ENCODE peak calls at places on chromosomes 7 and 10, in ten cellular contexts. P is transverse colon; W is astrocyte; Q is fibroblast of lung; D is AG04450; N is HCT116; Y is astrocyte of the spinal cord; T is cardiac muscle cell; C is A549; X is CD8-positive, alpha-beta T cell. A is an unnamed sample.

GRCh38 chr10:19874791-19875190 is 58.6 kb downstream of the PLXDC2 start:
- DNase-seq in D (no peak), N (no peak), C (no peak), X (no peak), Y (no peak), W (peak; percentile 35), P (no peak), Q (peak; percentile 45), T (no peak), A (no peak)

GRCh38 chr7:151408498-151408838 is 1.4 kb downstream of the WDR86 start:
- DNase-seq in Y (no peak), C (no peak), Q (no peak), T (no peak), W (no peak), N (no peak), P (no peak), X (no peak), D (no peak), A (no peak)

GRCh38 chr7:55133630-55134392 is 115.0 kb downstream of the EGFR start:
- DNase-seq in W (peak; percentile 99), X (no peak), C (peak; percentile 86), P (no peak), D (peak; percentile 95), Y (peak; percentile 97), Q (peak; percentile 99), N (peak; percentile 65), T (peak; percentile 20), A (peak; percentile 98)

GRCh38 chr7:12820777-12821176 is 133.3 kb downstream of the ARL4A start:
- DNase-seq in C (no peak), X (no peak), W (no peak), Y (no peak), T (no peak), N (no peak), Q (no peak), P (no peak), D (no peak), A (no peak)

GRCh38 chr10:102114861-102115618 is 5.1 kb downstream of the LDB1 start:
- DNase-seq in W (peak; percentile 44), C (peak; percentile 73), D (no peak), T (peak; percentile 93), N (no peak), X (peak; percentile 84), Q (peak; percentile 70), Y (peak; percentile 83), P (peak; percentile 94), A (peak; percentile 71)

GRCh38 chr10:6050801-6051445 is 11.2 kb downstream of the IL2RA start:
- DNase-seq in D (peak; percentile 7), W (no peak), C (peak; percentile 33), Y (peak; percentile 28), T (no peak), N (no peak), Q (no peak), X (peak; percentile 95), P (peak; percentile 80), A (peak; percentile 36)

GRCh38 chr10:97454330-97455036 is 8.5 kb downstream of the ZDHHC16 start:
- DNase-seq in Y (peak; percentile 35), X (peak; percentile 27), Q (peak; percentile 44), N (no peak), D (no peak), W (no peak), C (no peak), P (no peak), T (peak; percentile 29), A (no peak)

GRCh38 chr10:5355762-5356478 is 8.8 kb upstream of the UCN3 start:
- DNase-seq in N (no peak), C (no peak), D (no peak), W (no peak), T (no peak), Y (no peak), P (no peak), X (no peak), Q (no peak), A (no peak)

GRCh38 chr10:28850784-28851183 is 173.5 kb downstream of the BAMBI start:
- DNase-seq in Q (no peak), P (no peak), C (no peak), T (no peak), W (no peak), Y (no peak), X (no peak), N (no peak), D (no peak), A (no peak)

GRCh38 chr7:70694357-70694908 is 437.5 kb upstream of the GALNT17 start:
- DNase-seq in T (peak; percentile 70), C (peak; percentile 13), Q (peak; percentile 54), Y (peak; percentile 37), X (no peak), D (no peak), P (peak; percentile 48), N (no peak), W (peak; percentile 29), A (peak; percentile 46)

GRCh38 chr7:70695804-70696104 is 436.2 kb upstream of the GALNT17 start:
- DNase-seq in W (no peak), Y (peak; percentile 40), T (no peak), D (no peak), P (no peak), Q (peak; percentile 16), X (no peak), C (no peak), N (no peak), A (no peak)

GRCh38 chr7:70694909-70695803 is 436.8 kb upstream of the GALNT17 start:
- DNase-seq in Y (peak; percentile 56), P (peak; percentile 25), N (no peak), X (no peak), W (no peak), C (no peak), D (no peak), Q (peak; percentile 23), T (peak; percentile 46), A (no peak)

GRCh38 chr7:70693300-70693689 is 438.6 kb upstream of the GALNT17 start:
- DNase-seq in C (peak; percentile 11), N (no peak), W (peak; percentile 64), T (no peak), Q (peak; percentile 78), X (no peak), D (no peak), Y (peak; percentile 34), P (no peak), A (peak; percentile 66)

GRCh38 chr7:70693690-70694356 is 438.1 kb upstream of the GALNT17 start:
- DNase-seq in W (peak; percentile 51), X (peak; percentile 69), N (no peak), P (peak; percentile 85), Y (peak; percentile 68), T (peak; percentile 81), D (no peak), C (peak; percentile 38), Q (peak; percentile 70), A (peak; percentile 60)
- TF ChIP-seq CTCF in W (no peak), X (no peak), N (no peak), P (peak; percentile 35), Y (no peak), T (no peak), D (no peak), C (no peak), Q (no peak), A (peak; percentile 11)

DNA sequence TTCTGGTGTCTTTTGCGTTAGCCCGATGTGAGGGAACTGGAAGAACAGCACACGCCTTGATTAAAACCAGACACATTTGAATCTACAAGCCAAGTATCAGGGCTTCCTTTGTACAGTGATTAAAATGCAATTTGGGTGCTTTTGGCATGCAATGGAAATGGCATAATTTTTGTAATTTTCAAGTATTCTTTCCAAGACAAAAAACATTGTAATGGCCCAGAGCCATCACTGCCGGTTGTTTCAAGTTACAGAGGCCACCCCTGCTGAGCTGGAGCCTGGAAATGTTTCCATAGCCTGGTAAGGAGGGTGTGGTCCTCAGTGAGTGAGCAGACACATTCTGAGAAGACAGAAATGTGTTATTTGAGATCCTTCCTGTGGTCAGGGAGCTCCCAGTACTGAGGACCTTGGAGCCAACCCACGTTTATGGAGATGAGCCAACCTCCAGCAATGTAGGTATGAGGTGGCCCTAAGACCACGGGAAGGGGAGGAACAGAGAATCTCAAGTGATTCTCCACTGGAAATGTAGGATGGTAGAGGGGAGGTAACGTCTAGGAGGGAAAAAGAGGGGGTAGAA is 20.9 kb downstream of the TEX36 start:
- DNase-seq in W (peak; percentile 91), Y (peak; percentile 89), T (no peak), P (no peak), N (peak; percentile 97), X (no peak), D (no peak), Q (peak; percentile 94), C (peak; percentile 61), A (peak; percentile 93)
- H3K4me3 ChIP-seq in W (no peak overlapping the region), Y (no peak overlapping the region), T (no peak overlapping the region), P (no peak overlapping the region), N (peak overlapping the region; percentile 45), X (no peak overlapping the region), D (no peak overlapping the region), Q (no peak overlapping the region), C (no peak overlapping the region), A (no peak overlapping the region)

DNA sequence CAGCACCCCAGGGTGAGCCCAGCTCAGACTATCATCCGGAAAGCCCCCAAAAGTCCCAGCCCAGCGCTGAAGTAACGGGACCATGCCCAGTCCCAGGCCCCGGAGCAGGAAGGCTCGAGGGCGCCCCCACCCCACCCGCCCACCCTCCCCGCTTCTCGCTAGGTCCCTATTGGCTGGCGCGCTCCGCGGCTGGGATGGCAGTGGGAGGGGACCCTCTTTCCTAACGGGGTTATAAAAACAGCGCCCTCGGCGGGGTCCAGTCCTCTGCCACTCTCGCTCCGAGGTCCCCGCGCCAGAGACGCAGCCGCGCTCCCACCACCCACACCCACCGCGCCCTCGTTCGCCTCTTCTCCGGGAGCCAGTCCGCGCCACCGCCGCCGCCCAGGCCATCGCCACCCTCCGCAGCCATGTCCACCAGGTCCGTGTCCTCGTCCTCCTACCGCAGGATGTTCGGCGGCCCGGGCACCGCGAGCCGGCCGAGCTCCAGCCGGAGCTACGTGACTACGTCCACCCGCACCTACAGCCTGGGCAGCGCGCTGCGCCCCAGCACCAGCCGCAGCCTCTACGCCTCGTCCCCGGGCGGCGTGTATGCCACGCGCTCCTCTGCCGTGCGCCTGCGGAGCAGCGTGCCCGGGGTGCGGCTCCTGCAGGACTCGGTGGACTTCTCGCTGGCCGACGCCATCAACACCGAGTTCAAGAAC is 1.1 kb downstream of the VIM start:
- DNase-seq in X (peak; percentile 79), Q (peak; percentile 90), P (peak; percentile 82), D (no peak), C (peak; percentile 89), Y (peak; percentile 95), T (peak; percentile 91), N (no peak), W (peak; percentile 81), A (peak; percentile 95)
- TF ChIP-seq CTCF in X (no peak), Q (no peak), P (no peak), D (no peak), C (peak; percentile 3), Y (no peak), T (peak; percentile 3), N (no peak), W (no peak), A (no peak)

DNA sequence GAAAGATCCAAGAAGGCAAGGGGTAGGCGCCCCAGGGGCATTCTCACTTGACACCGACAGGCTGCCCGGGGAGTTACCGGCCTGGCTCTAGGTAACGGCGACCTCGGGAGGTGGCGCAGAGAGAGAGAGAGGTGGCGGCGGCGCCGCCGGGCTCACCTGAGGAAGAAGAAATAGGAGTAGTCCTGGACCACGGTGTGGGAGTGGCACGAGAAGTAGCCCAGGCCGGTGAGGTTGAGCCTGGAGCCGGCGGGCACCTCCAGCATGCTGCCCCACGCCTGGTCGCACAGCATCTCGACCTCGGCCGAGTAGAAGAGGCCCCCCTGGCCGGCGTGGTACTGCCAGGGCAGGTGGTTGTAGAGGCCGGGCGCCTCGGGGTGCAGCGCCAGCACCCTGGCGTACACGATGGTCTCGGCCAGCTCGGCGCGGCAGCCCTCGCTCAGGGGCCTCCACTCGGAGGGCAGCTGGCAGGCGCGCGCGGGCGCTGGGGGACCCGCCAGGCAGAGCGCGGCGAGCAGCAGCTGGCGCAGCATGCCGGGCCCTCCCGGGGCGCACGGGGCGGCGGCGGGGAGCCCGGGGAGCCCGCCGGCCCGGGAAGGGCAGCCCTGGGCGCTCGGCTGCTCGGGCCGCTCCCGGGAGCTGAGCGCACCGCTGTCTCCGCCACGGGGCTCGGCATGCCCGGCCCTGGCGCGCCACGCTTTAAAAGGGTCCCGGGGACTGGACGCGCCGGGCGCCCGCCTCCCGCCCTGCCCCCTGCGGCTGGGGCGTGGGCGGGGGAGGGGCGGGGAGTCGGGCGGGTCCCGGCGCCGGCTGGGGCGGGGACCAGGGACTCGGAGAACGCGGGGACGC is at the start of gene CCDC3:
- DNase-seq in D (no peak), Y (no peak), P (no peak), Q (peak; percentile 24), T (peak; percentile 70), W (no peak), N (no peak), X (no peak), C (no peak), A (no peak)
- H3K4me3 ChIP-seq in D (peak within 1 kb of the TSS; percentile 49), Y (peak within 1 kb of the TSS; percentile 25), P (peak within 1 kb of the TSS; percentile 24), Q (peak within 1 kb of the TSS; percentile 37), T (peak within 1 kb of the TSS; percentile 48), W (peak within 1 kb of the TSS; percentile 57), N (peak within 1 kb of the TSS; percentile 59), X (no peak within 1 kb of the TSS), C (peak within 1 kb of the TSS; percentile 71), A (no peak within 1 kb of the TSS)

A was measured in AG10803.